ENCODE peak calls at places on chromosome 5, in six cellular contexts. One of them, this sample, is unnamed.

GRCh38 chr5:141313711-141314110 is 6.9 kb downstream of the TAF7 start:
- DNase-seq in activated CD8-positive, alpha-beta memory T cell treated with anti-CD3 and anti-CD28 coated beads for 48 hours: no peak
- DNase-seq in HFFc6: no peak
- DNase-seq in NCI-H69: no peak
- DNase-seq in occipital lobe: no peak
- DNase-seq in midbrain: no peak
- DNase-seq in this sample: no peak

GRCh38 chr5:96652769-96653455 is 9.3 kb upstream of the CAST start:
- DNase-seq in activated CD8-positive, alpha-beta memory T cell treated with anti-CD3 and anti-CD28 coated beads for 48 hours: no peak
- DNase-seq in HFFc6: peak
- DNase-seq in NCI-H69: peak
- DNase-seq in occipital lobe: no peak
- DNase-seq in midbrain: no peak
- DNase-seq in this sample: no peak

GRCh38 chr5:68534131-68534940 is 318.8 kb downstream of the PIK3R1 start:
- DNase-seq in activated CD8-positive, alpha-beta memory T cell treated with anti-CD3 and anti-CD28 coated beads for 48 hours: no peak
- DNase-seq in HFFc6: no peak
- DNase-seq in NCI-H69: peak
- DNase-seq in occipital lobe: peak
- DNase-seq in midbrain: peak
- DNase-seq in this sample: peak

GRCh38 chr5:34064656-34065055 is 21.6 kb upstream of the C1QTNF3 start:
- DNase-seq in activated CD8-positive, alpha-beta memory T cell treated with anti-CD3 and anti-CD28 coated beads for 48 hours: no peak
- DNase-seq in HFFc6: no peak
- DNase-seq in NCI-H69: no peak
- DNase-seq in occipital lobe: no peak
- DNase-seq in midbrain: no peak
- DNase-seq in this sample: no peak

GRCh38 chr5:96093890-96094381 is 132.3 kb upstream of the ELL2 start:
- DNase-seq in activated CD8-positive, alpha-beta memory T cell treated with anti-CD3 and anti-CD28 coated beads for 48 hours: no peak
- DNase-seq in HFFc6: peak
- DNase-seq in NCI-H69: peak
- DNase-seq in occipital lobe: no peak
- DNase-seq in midbrain: no peak
- DNase-seq in this sample: no peak

GRCh38 chr5:65739162-65739561 is 17.2 kb downstream of the NLN start:
- DNase-seq in activated CD8-positive, alpha-beta memory T cell treated with anti-CD3 and anti-CD28 coated beads for 48 hours: no peak
- DNase-seq in HFFc6: no peak
- DNase-seq in NCI-H69: no peak
- DNase-seq in occipital lobe: no peak
- DNase-seq in midbrain: no peak
- DNase-seq in this sample: no peak

GRCh38 chr5:129459485-129460120 is 495 bp upstream of the ADAMTS19 start:
- DNase-seq in activated CD8-positive, alpha-beta memory T cell treated with anti-CD3 and anti-CD28 coated beads for 48 hours: no peak
- DNase-seq in HFFc6: no peak
- DNase-seq in NCI-H69: peak
- DNase-seq in occipital lobe: peak
- DNase-seq in midbrain: peak
- DNase-seq in this sample: peak

GRCh38 chr5:56025303-56025885 is 30.6 kb upstream of the IL6ST start:
- DNase-seq in activated CD8-positive, alpha-beta memory T cell treated with anti-CD3 and anti-CD28 coated beads for 48 hours: no peak
- DNase-seq in HFFc6: no peak
- DNase-seq in NCI-H69: no peak
- DNase-seq in occipital lobe: no peak
- DNase-seq in midbrain: no peak
- DNase-seq in this sample: no peak

GRCh38 chr5:135231289-135231688 is 167.7 kb downstream of the MACROH2A1 start:
- DNase-seq in activated CD8-positive, alpha-beta memory T cell treated with anti-CD3 and anti-CD28 coated beads for 48 hours: no peak
- DNase-seq in HFFc6: no peak
- DNase-seq in NCI-H69: no peak
- DNase-seq in occipital lobe: no peak
- DNase-seq in midbrain: no peak
- DNase-seq in this sample: no peak

GRCh38 chr5:139692605-139693340 is 44.6 kb downstream of the CXXC5 start:
- DNase-seq in activated CD8-positive, alpha-beta memory T cell treated with anti-CD3 and anti-CD28 coated beads for 48 hours: no peak
- DNase-seq in HFFc6: no peak
- DNase-seq in NCI-H69: no peak
- DNase-seq in occipital lobe: no peak
- DNase-seq in midbrain: no peak
- DNase-seq in this sample: no peak

GRCh38 chr5:172172912-172173591 is 15.0 kb downstream of the STK10 start:
- DNase-seq in activated CD8-positive, alpha-beta memory T cell treated with anti-CD3 and anti-CD28 coated beads for 48 hours: no peak
- DNase-seq in HFFc6: no peak
- DNase-seq in NCI-H69: no peak
- DNase-seq in occipital lobe: no peak
- DNase-seq in midbrain: peak
- DNase-seq in this sample: peak

GRCh38 chr5:1174122-1174936 is 27.1 kb upstream of the SLC6A19 start:
- DNase-seq in activated CD8-positive, alpha-beta memory T cell treated with anti-CD3 and anti-CD28 coated beads for 48 hours: no peak
- DNase-seq in HFFc6: peak
- DNase-seq in NCI-H69: peak
- DNase-seq in occipital lobe: no peak
- DNase-seq in midbrain: peak
- DNase-seq in this sample: peak

GRCh38 chr5:132498152-132498551 is 7.6 kb upstream of the IRF1 start:
- DNase-seq in activated CD8-positive, alpha-beta memory T cell treated with anti-CD3 and anti-CD28 coated beads for 48 hours: no peak
- DNase-seq in HFFc6: peak
- DNase-seq in NCI-H69: no peak
- DNase-seq in occipital lobe: no peak
- DNase-seq in midbrain: no peak
- DNase-seq in this sample: no peak

GRCh38 chr5:98489021-98489420 is 284.4 kb upstream of the RGMB start:
- DNase-seq in activated CD8-positive, alpha-beta memory T cell treated with anti-CD3 and anti-CD28 coated beads for 48 hours: no peak
- DNase-seq in HFFc6: no peak
- DNase-seq in NCI-H69: no peak
- DNase-seq in occipital lobe: no peak
- DNase-seq in midbrain: no peak
- DNase-seq in this sample: no peak

GRCh38 chr5:84378420-84378819 is 6.3 kb downstream of the EDIL3 start:
- DNase-seq in activated CD8-positive, alpha-beta memory T cell treated with anti-CD3 and anti-CD28 coated beads for 48 hours: no peak
- DNase-seq in HFFc6: no peak
- DNase-seq in NCI-H69: no peak
- DNase-seq in occipital lobe: no peak
- DNase-seq in midbrain: no peak
- DNase-seq in this sample: no peak

GRCh38 chr5:56092115-56092514 is 97.4 kb upstream of the IL6ST start:
- DNase-seq in activated CD8-positive, alpha-beta memory T cell treated with anti-CD3 and anti-CD28 coated beads for 48 hours: no peak
- DNase-seq in HFFc6: no peak
- DNase-seq in NCI-H69: no peak
- DNase-seq in occipital lobe: no peak
- DNase-seq in midbrain: no peak
- DNase-seq in this sample: no peak

GRCh38 chr5:119271758-119272730 is 83.8 kb upstream of the TNFAIP8 start:
- DNase-seq in activated CD8-positive, alpha-beta memory T cell treated with anti-CD3 and anti-CD28 coated beads for 48 hours: no peak
- DNase-seq in HFFc6: no peak
- DNase-seq in NCI-H69: peak
- DNase-seq in occipital lobe: no peak
- DNase-seq in midbrain: no peak
- DNase-seq in this sample: no peak

GRCh38 chr5:66246621-66247020 is 102.5 kb downstream of the SREK1 start:
- DNase-seq in activated CD8-positive, alpha-beta memory T cell treated with anti-CD3 and anti-CD28 coated beads for 48 hours: no peak
- DNase-seq in HFFc6: peak
- DNase-seq in NCI-H69: no peak
- DNase-seq in occipital lobe: no peak
- DNase-seq in midbrain: no peak
- DNase-seq in this sample: no peak

GRCh38 chr5:313806-314376 is 7.6 kb upstream of the AHRR start:
- DNase-seq in activated CD8-positive, alpha-beta memory T cell treated with anti-CD3 and anti-CD28 coated beads for 48 hours: no peak
- DNase-seq in HFFc6: no peak
- DNase-seq in NCI-H69: no peak
- DNase-seq in occipital lobe: no peak
- DNase-seq in midbrain: no peak
- DNase-seq in this sample: no peak

GRCh38 chr5:111697215-111697614 is 59.8 kb downstream of the NREP start:
- DNase-seq in activated CD8-positive, alpha-beta memory T cell treated with anti-CD3 and anti-CD28 coated beads for 48 hours: no peak
- DNase-seq in HFFc6: no peak
- DNase-seq in NCI-H69: peak
- DNase-seq in occipital lobe: no peak
- DNase-seq in midbrain: peak
- DNase-seq in this sample: peak

GRCh38 chr5:68243681-68244080 is 28.1 kb downstream of the PIK3R1 start:
- DNase-seq in activated CD8-positive, alpha-beta memory T cell treated with anti-CD3 and anti-CD28 coated beads for 48 hours: no peak
- DNase-seq in HFFc6: no peak
- DNase-seq in NCI-H69: peak
- DNase-seq in occipital lobe: no peak
- DNase-seq in midbrain: no peak
- DNase-seq in this sample: no peak

GRCh38 chr5:15452030-15452429 is 48.0 kb upstream of the FBXL7 start:
- DNase-seq in activated CD8-positive, alpha-beta memory T cell treated with anti-CD3 and anti-CD28 coated beads for 48 hours: no peak
- DNase-seq in HFFc6: no peak
- DNase-seq in NCI-H69: no peak
- DNase-seq in occipital lobe: no peak
- DNase-seq in midbrain: no peak
- DNase-seq in this sample: no peak

GRCh38 chr5:142641681-142642080 is 44.2 kb downstream of the FGF1 start:
- DNase-seq in activated CD8-positive, alpha-beta memory T cell treated with anti-CD3 and anti-CD28 coated beads for 48 hours: no peak
- DNase-seq in HFFc6: no peak
- DNase-seq in NCI-H69: no peak
- DNase-seq in occipital lobe: no peak
- DNase-seq in midbrain: no peak
- DNase-seq in this sample: no peak

GRCh38 chr5:35136386-35136785 is 88.6 kb upstream of the AGXT2 start:
- DNase-seq in activated CD8-positive, alpha-beta memory T cell treated with anti-CD3 and anti-CD28 coated beads for 48 hours: no peak
- DNase-seq in HFFc6: peak
- DNase-seq in NCI-H69: no peak
- DNase-seq in occipital lobe: no peak
- DNase-seq in midbrain: no peak
- DNase-seq in this sample: no peak

GRCh38 chr5:63911871-63912270 is 50.4 kb downstream of the HTR1A start:
- DNase-seq in activated CD8-positive, alpha-beta memory T cell treated with anti-CD3 and anti-CD28 coated beads for 48 hours: no peak
- DNase-seq in HFFc6: no peak
- DNase-seq in NCI-H69: no peak
- DNase-seq in occipital lobe: no peak
- DNase-seq in midbrain: no peak
- DNase-seq in this sample: no peak

GRCh38 chr5:150473673-150474358 is 24.3 kb upstream of the RPS14 start:
- DNase-seq in activated CD8-positive, alpha-beta memory T cell treated with anti-CD3 and anti-CD28 coated beads for 48 hours: no peak
- DNase-seq in HFFc6: peak
- DNase-seq in NCI-H69: no peak
- DNase-seq in occipital lobe: no peak
- DNase-seq in midbrain: no peak
- DNase-seq in this sample: no peak

GRCh38 chr5:84017704-84018240 is 297.1 kb upstream of the HAPLN1 start:
- DNase-seq in activated CD8-positive, alpha-beta memory T cell treated with anti-CD3 and anti-CD28 coated beads for 48 hours: no peak
- DNase-seq in HFFc6: no peak
- DNase-seq in NCI-H69: no peak
- DNase-seq in occipital lobe: no peak
- DNase-seq in midbrain: no peak
- DNase-seq in this sample: no peak

GRCh38 chr5:139740993-139741672 is 54.5 kb upstream of the PSD2 start:
- DNase-seq in activated CD8-positive, alpha-beta memory T cell treated with anti-CD3 and anti-CD28 coated beads for 48 hours: no peak
- DNase-seq in HFFc6: no peak
- DNase-seq in NCI-H69: no peak
- DNase-seq in occipital lobe: no peak
- DNase-seq in midbrain: no peak
- DNase-seq in this sample: no peak

GRCh38 chr5:18798058-18798457 is 1163.8 kb downstream of the TAF11L14 start:
- DNase-seq in activated CD8-positive, alpha-beta memory T cell treated with anti-CD3 and anti-CD28 coated beads for 48 hours: no peak
- DNase-seq in HFFc6: no peak
- DNase-seq in NCI-H69: no peak
- DNase-seq in occipital lobe: no peak
- DNase-seq in midbrain: no peak
- DNase-seq in this sample: no peak

GRCh38 chr5:178777557-178777956 is 47.1 kb upstream of the ZNF354A start:
- DNase-seq in activated CD8-positive, alpha-beta memory T cell treated with anti-CD3 and anti-CD28 coated beads for 48 hours: no peak
- DNase-seq in HFFc6: no peak
- DNase-seq in NCI-H69: no peak
- DNase-seq in occipital lobe: no peak
- DNase-seq in midbrain: peak
- DNase-seq in this sample: no peak

GRCh38 chr5:169696621-169697517 is 59.8 kb downstream of the DOCK2 start:
- DNase-seq in activated CD8-positive, alpha-beta memory T cell treated with anti-CD3 and anti-CD28 coated beads for 48 hours: no peak
- DNase-seq in HFFc6: peak
- DNase-seq in NCI-H69: peak
- DNase-seq in occipital lobe: no peak
- DNase-seq in midbrain: no peak
- DNase-seq in this sample: no peak

GRCh38 chr5:137143244-137143605 is 355.9 kb downstream of the SPOCK1 start:
- DNase-seq in activated CD8-positive, alpha-beta memory T cell treated with anti-CD3 and anti-CD28 coated beads for 48 hours: no peak
- DNase-seq in HFFc6: no peak
- DNase-seq in NCI-H69: no peak
- DNase-seq in occipital lobe: no peak
- DNase-seq in midbrain: no peak
- DNase-seq in this sample: no peak

GRCh38 chr5:177358333-177358939 is 712 bp downstream of the RGS14 start:
- DNase-seq in activated CD8-positive, alpha-beta memory T cell treated with anti-CD3 and anti-CD28 coated beads for 48 hours: no peak
- DNase-seq in HFFc6: no peak
- DNase-seq in NCI-H69: no peak
- DNase-seq in occipital lobe: no peak
- DNase-seq in midbrain: no peak
- DNase-seq in this sample: no peak

GRCh38 chr5:140882591-140882899 is 621 bp downstream of the PCDHA13 start:
- DNase-seq in activated CD8-positive, alpha-beta memory T cell treated with anti-CD3 and anti-CD28 coated beads for 48 hours: no peak
- DNase-seq in HFFc6: no peak
- DNase-seq in NCI-H69: peak
- DNase-seq in occipital lobe: no peak
- DNase-seq in midbrain: peak
- DNase-seq in this sample: peak

GRCh38 chr5:5078009-5078897 is 61.9 kb upstream of the ADAMTS16 start:
- DNase-seq in activated CD8-positive, alpha-beta memory T cell treated with anti-CD3 and anti-CD28 coated beads for 48 hours: no peak
- DNase-seq in HFFc6: no peak
- DNase-seq in NCI-H69: no peak
- DNase-seq in occipital lobe: no peak
- DNase-seq in midbrain: no peak
- DNase-seq in this sample: no peak

GRCh38 chr5:136712628-136713027 is 347.3 kb upstream of the TRPC7 start:
- DNase-seq in activated CD8-positive, alpha-beta memory T cell treated with anti-CD3 and anti-CD28 coated beads for 48 hours: no peak
- DNase-seq in HFFc6: no peak
- DNase-seq in NCI-H69: no peak
- DNase-seq in occipital lobe: no peak
- DNase-seq in midbrain: no peak
- DNase-seq in this sample: no peak

This sample was measured in head of caudate nucleus.